ENCODE peak calls at places on chromosomes 11 and 22, in four cellular contexts. V, Q, E and M are unnamed samples.

GRCh38 chr11:62614275-62614674 is 1.2 kb downstream of the ROM1 start:
- DNase-seq in V (no peak), Q (no peak), E (peak), M (peak)

GRCh38 chr22:47484960-47485571 is 722.6 kb downstream of the TBC1D22A start:
- DNase-seq in V (no peak), Q (no peak), E (no peak), M (no peak)

GRCh38 chr11:70796601-70797000 is 398.3 kb downstream of the CTTN start:
- DNase-seq in V (no peak), Q (no peak), E (peak), M (no peak)

GRCh38 chr11:61011950-61012830 is 40.7 kb downstream of the CD6 start:
- DNase-seq in V (no peak), Q (peak), E (no peak), M (no peak)

GRCh38 chr22:41780714-41781507 is 19.6 kb upstream of the CCDC134 start:
- DNase-seq in V (no peak), Q (peak), E (peak), M (no peak)

GRCh38 chr22:45441158-45441557 is 27.7 kb downstream of the RIBC2 start:
- DNase-seq in V (peak), Q (peak), E (peak), M (peak)

GRCh38 chr22:43850529-43850928 is 11.8 kb downstream of the SULT4A1 start:
- DNase-seq in V (no peak), Q (no peak), E (no peak), M (no peak)

GRCh38 chr11:31649129-31649528 is 139.6 kb downstream of the ELP4 start:
- DNase-seq in V (no peak), Q (no peak), E (no peak), M (no peak)

GRCh38 chr11:64990222-64990918 is 6.4 kb downstream of the BATF2 start:
- DNase-seq in V (no peak), Q (no peak), E (no peak), M (no peak)

GRCh38 chr11:121687961-121688566 is 235.3 kb upstream of the SORL1-AS1 start:
- DNase-seq in V (peak), Q (peak), E (no peak), M (no peak)

GRCh38 chr11:87926250-87926970 is 248.8 kb downstream of the RAB38 start:
- DNase-seq in V (peak), Q (peak), E (peak), M (peak)

GRCh38 chr11:36073411-36074203 is 129.7 kb downstream of the LDLRAD3 start:
- DNase-seq in V (peak), Q (peak), E (peak), M (peak)

GRCh38 chr11:84069048-84069447 is 782.9 kb upstream of the CCDC90B start:
- DNase-seq in V (no peak), Q (no peak), E (no peak), M (no peak)

GRCh38 chr11:9803685-9804413 is 140.0 kb downstream of the SWAP70 start:
- DNase-seq in V (no peak), Q (peak), E (peak), M (no peak)

GRCh38 chr22:50701076-50701419 is 28.4 kb downstream of the SHANK3 start:
- DNase-seq in V (no peak), Q (no peak), E (no peak), M (no peak)

GRCh38 chr11:47355283-47356128 is 3.0 kb upstream of the MYBPC3 start:
- DNase-seq in V (peak), Q (peak), E (peak), M (peak)

GRCh38 chr11:117143390-117143789 is 697 bp upstream of the PAFAH1B2 start:
- DNase-seq in V (peak), Q (peak), E (peak), M (peak)

GRCh38 chr11:119306373-119306890 is 10.5 kb downstream of the MCAM start:
- DNase-seq in V (no peak), Q (peak), E (no peak), M (peak)

GRCh38 chr11:134120921-134121526 is 52.2 kb downstream of the JAM3 start:
- DNase-seq in V (no peak), Q (peak), E (no peak), M (no peak)

GRCh38 chr11:114925591-114925990 is 247.3 kb downstream of the NXPE2 start:
- DNase-seq in V (no peak), Q (no peak), E (no peak), M (no peak)

GRCh38 chr22:19875531-19876313 is 21.0 kb upstream of the GNB1L start:
- DNase-seq in V (no peak), Q (no peak), E (no peak), M (no peak)

GRCh38 chr22:19875061-19875530 is 20.4 kb upstream of the GNB1L start:
- DNase-seq in V (no peak), Q (no peak), E (no peak), M (no peak)

GRCh38 chr22:19876941-19877625 is 22.4 kb upstream of the GNB1L start:
- DNase-seq in V (no peak), Q (no peak), E (no peak), M (no peak)

GRCh38 chr22:19877626-19878339 is 23.1 kb upstream of the GNB1L start:
- DNase-seq in V (no peak), Q (peak), E (no peak), M (no peak)

GRCh38 chr22:19876314-19876940 is 21.8 kb upstream of the GNB1L start:
- DNase-seq in V (no peak), Q (no peak), E (no peak), M (peak)
- TF ChIP-seq CTCF in V (no peak), Q (no peak), E (no peak), M (no peak)

DNA sequence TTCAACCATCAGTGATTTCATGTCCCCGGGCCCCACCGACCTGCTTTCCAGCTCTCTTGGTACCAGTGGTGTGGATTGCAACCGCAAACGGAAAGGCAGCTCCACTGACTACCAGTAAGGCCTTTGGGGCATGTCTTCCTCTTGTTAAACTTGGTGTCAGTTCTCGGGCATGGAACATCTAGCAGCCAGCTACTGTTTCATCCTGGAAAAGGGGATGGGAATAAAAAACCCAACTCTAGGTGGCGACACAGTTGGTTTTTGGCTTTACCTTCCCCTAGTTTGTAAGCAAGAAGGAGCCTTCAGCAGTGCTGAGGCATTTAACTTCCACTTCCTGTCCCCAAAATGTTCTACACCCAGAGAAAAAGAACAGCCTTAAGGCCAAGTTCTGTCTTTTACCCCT is 76.7 kb downstream of the BMAL1 start:
- DNase-seq in V (no peak), Q (peak), E (peak), M (peak)
- TF ChIP-seq CTCF in V (peak), Q (peak), E (peak), M (no peak)

DNA sequence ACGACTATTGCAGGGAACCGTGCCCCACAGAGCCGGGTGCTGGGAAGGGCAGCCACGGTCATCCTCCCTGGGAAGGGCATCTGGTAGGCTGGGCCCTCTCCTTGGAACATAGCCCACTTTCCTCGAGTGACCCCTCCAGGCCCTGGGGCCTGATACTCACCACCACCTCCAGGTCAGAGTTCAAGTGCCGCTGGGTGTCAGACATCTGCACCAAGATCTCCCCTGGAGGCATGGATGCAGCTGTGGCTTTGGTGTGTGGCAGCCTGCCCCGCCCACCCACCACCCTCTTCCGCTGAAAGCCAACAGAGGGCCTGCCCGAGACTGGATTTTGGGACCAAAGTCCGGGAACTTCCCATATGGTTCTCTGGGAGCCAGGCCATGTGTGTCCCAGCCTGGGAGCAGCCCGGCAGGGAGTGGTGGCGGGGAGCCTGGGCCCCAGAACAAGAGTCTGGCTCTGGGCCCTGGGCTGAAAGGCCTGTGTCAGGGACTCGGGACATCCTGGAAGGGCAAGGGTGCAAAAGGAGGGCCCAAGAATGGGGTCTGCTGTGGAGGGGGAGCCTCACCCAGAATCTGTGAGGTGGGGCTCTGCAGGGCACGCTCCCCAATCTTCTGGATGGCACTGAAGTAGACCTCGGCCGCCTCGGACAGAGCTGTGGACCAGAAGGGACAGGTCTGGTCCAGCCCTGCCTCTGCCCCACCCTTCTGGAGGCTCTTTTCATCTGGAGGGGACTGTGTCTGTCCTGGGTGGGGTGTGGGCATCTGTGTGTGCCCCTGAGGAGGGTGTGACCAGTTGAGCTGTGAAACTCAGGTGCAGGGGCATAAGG is 2.6 kb downstream of the BAIAP2L2 start:
- DNase-seq in V (peak), Q (no peak), E (no peak), M (peak)
- TF ChIP-seq CTCF in V (no peak), Q (no peak), E (no peak), M (no peak)

DNA sequence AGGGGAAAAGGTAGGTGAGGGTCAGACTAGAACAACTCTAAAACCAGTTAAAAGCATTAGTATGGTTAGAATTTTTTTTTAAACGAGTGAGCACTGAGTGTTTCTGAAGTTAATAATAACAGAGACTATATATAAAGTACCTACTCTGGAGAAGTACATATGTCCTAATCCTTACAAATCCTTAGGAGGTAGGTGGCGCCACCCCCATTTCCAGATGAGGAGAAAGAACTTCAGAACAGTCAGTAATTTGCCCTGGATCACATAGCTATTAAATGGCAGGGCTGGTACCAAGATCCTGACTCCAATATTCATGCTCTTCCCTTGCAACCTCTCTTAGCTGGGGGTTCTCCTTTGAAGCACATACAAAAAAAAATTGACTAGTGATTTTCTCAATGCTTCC is 80.5 kb downstream of the CLPB start:
- DNase-seq in V (no peak), Q (peak), E (peak), M (peak)
- TF ChIP-seq CTCF in V (peak), Q (peak), E (peak), M (no peak)

GRCh38 chr11:128948583-128948982 is 5.9 kb upstream of the TP53AIP1 start:
- DNase-seq in V (no peak), Q (no peak), E (no peak), M (peak)
- TF ChIP-seq CTCF in V (peak), Q (peak), E (no peak), M (no peak)

DNA sequence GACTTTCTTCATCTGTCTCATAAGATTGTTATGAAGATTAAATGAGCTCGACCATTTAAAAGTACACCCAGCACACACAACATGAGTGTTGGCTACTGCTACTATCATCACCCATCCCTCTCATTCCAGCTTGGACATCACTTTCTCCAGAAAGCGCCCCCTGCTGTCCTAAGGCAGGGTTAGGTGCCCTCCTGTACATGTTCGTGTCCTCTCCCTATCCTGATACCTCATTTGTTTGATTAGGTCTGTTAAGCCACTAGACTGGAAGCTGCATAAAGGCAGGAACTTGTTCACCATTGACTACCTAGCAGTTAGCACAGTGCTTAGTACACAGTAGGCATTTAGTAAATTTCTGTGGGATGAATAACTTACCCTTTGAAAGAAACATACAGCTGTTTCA is 85.5 kb downstream of the ENTHD1 start:
- DNase-seq in V (no peak), Q (peak), E (peak), M (peak)
- TF ChIP-seq CTCF in V (peak), Q (peak), E (peak), M (peak)

DNA sequence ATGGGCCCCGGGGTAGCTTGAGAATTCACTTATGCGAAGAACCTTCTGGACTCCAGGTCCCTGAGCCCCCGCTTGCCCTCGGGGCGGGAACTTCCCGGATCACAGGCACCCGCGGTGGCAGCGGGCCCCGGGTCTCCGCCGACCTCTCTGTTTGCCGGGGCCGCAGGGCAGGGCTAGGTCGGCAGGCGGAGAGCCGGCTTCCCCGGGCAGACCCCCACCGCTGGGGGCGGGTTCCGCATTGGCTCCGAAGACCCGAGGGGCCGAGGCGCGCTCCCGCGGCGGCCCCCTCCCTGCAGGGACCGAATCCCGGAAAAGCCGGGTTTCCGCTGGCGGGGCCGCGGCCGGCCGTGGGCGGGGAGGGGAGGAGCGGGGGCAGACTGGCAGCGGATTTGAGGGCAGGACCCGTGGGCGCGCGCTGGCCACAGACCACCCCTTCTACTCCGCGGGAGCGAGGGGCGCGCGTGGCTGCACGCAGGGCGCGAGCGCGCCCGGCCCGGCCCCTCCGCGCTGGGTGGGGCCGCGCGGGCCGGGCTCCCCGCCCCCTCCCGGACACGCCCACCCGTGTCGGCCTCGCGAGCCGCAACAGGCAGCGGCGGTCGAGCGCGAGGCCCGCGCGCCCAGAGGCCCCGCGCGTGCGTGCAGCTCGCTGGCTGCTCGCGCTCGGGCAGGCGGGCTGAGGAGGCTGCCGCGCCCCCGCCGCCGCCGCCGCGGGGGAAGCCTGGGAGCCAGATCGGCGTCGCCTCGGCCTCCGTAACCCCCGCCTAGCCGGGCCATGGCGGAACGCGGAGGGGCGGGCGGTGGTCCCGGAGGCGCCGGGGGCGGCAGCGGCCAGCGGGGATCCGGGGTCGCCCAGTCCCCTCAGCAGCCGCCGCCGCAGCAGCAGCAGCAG is at the start of gene PACS1:
- DNase-seq in V (no peak), Q (peak), E (peak), M (peak)
- TF ChIP-seq CTCF in V (no peak), Q (no peak), E (no peak), M (no peak)

GRCh38 chr11:76256448-76256847 is 50.1 kb upstream of the WNT11 start:
- DNase-seq in V (no peak), Q (no peak), E (no peak), M (no peak)
- TF ChIP-seq CTCF in V (no peak), Q (no peak), E (no peak), M (no peak)

GRCh38 chr11:8247312-8247711 is 16.4 kb downstream of the LMO1 start:
- DNase-seq in V (no peak), Q (no peak), E (peak), M (peak)
- TF ChIP-seq CTCF in V (peak), Q (peak), E (peak), M (peak)